ENCODE peak calls at places on chromosomes 2 and 18, in five cellular contexts. I is body of pancreas, G is left lung, B is neural progenitor cell, H is gastrocnemius medialis. R is an unnamed sample.
A peak's percentile ranks its signal among the peaks of the same experiment; 100 is the strongest.

GRCh38 chr18:3156325-3156640 is 63.5 kb downstream of the MYOM1 start:
- DNase-seq in H (no peak), G (no peak), B (no peak), I (no peak), R (no peak)

GRCh38 chr2:159903404-159904126 is 105.6 kb upstream of the CD302 start:
- DNase-seq in I (no peak), H (no peak), G (peak; percentile 63), B (no peak), R (peak; percentile 54)

GRCh38 chr2:210363261-210363660 is 48.3 kb upstream of the MYL1 start:
- DNase-seq in H (no peak), G (no peak), B (no peak), I (no peak), R (no peak)

GRCh38 chr2:100425107-100425506 is 7.6 kb upstream of the CHST10 start:
- DNase-seq in B (no peak), H (no peak), I (no peak), G (no peak), R (no peak)

GRCh38 chr2:181847729-181848128 is 43.8 kb upstream of the ITPRID2 start:
- DNase-seq in G (no peak), B (no peak), H (no peak), I (no peak), R (no peak)

GRCh38 chr2:109210431-109211200 is 81.6 kb downstream of the SH3RF3 start:
- DNase-seq in I (no peak), G (no peak), B (no peak), H (no peak), R (no peak)

GRCh38 chr2:14543284-14543683 is 89.2 kb upstream of the LRATD1 start:
- DNase-seq in B (no peak), H (no peak), I (no peak), G (no peak), R (no peak)

GRCh38 chr2:59585657-59586056 is 967.8 kb downstream of the BCL11A start:
- DNase-seq in B (peak; percentile 18), G (peak; percentile 23), H (no peak), I (no peak), R (no peak)

GRCh38 chr2:70607121-70607551 is 53.5 kb upstream of the TGFA start:
- DNase-seq in H (no peak), G (no peak), B (no peak), I (no peak), R (no peak)

GRCh38 chr18:50696436-50696835 is 123.4 kb downstream of the MRO start:
- DNase-seq in H (no peak), B (no peak), G (no peak), I (no peak), R (no peak)

GRCh38 chr2:102708847-102709559 is 52.8 kb upstream of the TMEM182 start:
- DNase-seq in G (no peak), B (no peak), I (no peak), H (no peak), R (no peak)

GRCh38 chr2:179550849-179551248 is 286.2 kb upstream of the SESTD1 start:
- DNase-seq in H (no peak), G (no peak), I (no peak), B (no peak), R (no peak)
- H3K27ac ChIP-seq in H (no peak overlapping the region), G (no peak overlapping the region), I (no peak overlapping the region), B (peak overlapping the region; percentile 69), R (no peak overlapping the region)

DNA sequence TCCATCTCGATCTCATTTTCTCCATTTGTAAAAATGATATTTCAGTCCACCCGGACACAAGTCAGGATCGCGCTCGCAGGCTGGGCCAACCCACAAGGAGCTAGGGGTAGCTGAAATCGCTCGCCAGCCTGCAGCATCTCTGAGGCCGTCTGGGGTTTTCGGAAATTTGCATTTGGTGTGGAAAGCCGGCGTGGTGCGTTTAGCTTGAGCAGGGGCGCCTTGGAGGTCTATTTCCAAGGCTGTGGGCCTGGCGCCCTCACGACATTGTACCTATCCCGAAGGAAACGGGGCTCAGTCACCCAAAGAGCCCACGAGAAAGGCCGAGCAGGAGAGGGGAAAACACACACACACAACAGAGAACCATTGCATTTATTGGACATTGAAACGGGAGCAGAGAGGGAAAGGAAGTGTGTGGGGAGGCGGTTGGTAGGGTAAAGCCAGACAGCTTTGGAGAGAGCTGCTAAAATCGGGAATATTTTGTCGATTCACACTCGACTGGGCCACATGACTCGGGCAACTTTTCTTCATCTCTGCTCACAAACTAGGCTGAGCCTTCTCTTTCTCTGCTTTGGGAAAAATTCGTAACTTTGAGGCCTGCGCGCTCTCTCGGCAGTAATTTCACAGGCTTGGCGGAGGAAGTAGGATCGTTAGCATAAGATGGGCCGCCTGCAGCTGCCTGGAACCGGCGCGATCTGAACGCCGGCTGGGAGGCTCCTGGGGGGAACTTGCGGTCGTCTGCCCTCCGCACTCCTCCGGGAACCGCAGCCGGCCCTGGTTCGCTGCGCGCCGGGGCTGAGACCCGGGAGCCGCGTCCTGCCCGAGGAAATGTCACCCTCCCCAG is 1.1 kb upstream of the HOXD8 start:
- DNase-seq in I (no peak), H (no peak), G (peak; percentile 61), B (peak; percentile 68), R (no peak)
- H3K4me3 ChIP-seq in I (no peak overlapping the region), H (peak overlapping the region; percentile 68), G (no peak overlapping the region), B (no peak overlapping the region), R (no peak overlapping the region)

DNA sequence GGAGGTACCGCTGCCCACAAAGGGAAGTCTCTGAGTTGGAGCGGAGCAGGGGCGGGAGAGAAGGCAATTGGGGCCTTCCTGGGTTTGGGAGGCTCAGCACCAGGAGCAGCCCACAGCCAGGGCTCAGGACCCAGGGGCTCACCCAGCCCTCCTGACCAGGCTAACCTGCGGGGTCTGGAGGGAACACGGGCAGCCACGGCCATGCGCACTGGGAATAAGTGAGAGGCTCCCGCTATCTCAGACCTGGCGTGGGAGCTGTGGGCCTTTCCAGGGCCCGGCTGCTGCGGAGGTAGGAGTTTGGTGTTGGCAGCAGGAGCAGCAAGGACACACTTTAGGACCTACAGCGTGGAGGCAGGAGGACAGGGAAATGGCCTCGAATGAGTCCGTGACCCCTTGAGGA is 69.0 kb downstream of the RRM2 start:
- DNase-seq in G (no peak), H (no peak), I (no peak), B (no peak), R (no peak)
- H3K27ac ChIP-seq in G (no peak overlapping the region), H (no peak overlapping the region), I (no peak overlapping the region), B (no peak overlapping the region), R (no peak overlapping the region)

GRCh38 chr2:229715895-229716507 is 1.6 kb upstream of the DNER start:
- DNase-seq in G (no peak), B (peak; percentile 65), I (no peak), H (no peak), R (no peak)

GRCh38 chr2:229712125-229712524 is 2.2 kb downstream of the DNER start:
- DNase-seq in G (no peak), I (no peak), H (no peak), B (no peak), R (no peak)

GRCh38 chr2:229713371-229714079 is 830 bp downstream of the DNER start:
- DNase-seq in G (peak; percentile 69), I (no peak), B (peak; percentile 78), H (no peak), R (no peak)

GRCh38 chr2:229714736-229715541 is 584 bp upstream of the DNER start:
- DNase-seq in I (peak; percentile 62), B (peak; percentile 89), G (peak; percentile 84), H (no peak), R (no peak)

DNA sequence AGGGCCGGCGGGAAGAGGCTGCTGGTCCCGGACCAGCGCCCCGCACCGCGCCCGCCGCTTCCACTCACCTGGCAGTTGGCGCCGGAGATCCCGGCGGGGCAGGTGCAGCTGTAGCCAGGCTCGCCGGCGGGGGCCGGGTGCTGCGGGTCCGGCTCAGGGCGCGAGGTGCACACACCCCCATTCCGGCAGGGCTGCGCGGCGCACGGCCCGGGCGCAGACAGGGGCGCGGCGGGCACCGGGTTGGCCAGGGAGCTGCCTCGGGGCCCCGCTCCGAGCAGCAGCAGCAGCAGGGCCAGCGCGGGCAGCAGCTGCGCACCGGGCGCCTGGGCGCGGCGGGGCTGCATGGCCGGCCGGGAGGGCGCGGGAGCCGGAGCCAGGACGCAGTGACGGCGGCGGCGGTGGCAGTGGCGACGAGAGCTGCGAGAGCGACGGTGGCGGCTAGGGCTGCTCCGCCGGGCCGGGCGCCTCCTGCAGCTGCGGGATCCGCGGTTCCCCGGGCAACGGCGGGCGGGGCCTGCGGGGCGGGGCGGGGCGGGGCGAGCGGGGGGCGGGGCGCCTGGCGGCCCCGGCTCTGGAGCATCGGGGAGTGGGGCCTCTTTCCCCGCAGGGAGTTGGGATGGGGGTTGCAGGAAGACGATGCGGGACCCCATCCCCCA is at the start of gene DNER:
- DNase-seq in B (peak; percentile 87), G (peak; percentile 76), H (no peak), I (peak; percentile 29), R (no peak)
- H3K4me3 ChIP-seq in B (peak within 1 kb of the TSS; percentile 80), G (peak within 1 kb of the TSS; percentile 14), H (peak within 1 kb of the TSS; percentile 35), I (no peak within 1 kb of the TSS), R (peak within 1 kb of the TSS; percentile 59)